ENCODE peak calls at places on chromosomes 12 and 14, in ten cellular contexts. P, F, K, X, J, T, R, A, L and S are unnamed samples. For H3K9me3, H3K36me3 and H3K4me1, the result is how much of the 10 kb centered on the place peaks cover.

GRCh38 chr12:12735301-12735700 is 18.1 kb downstream of the CDKN1B start:
- DNase-seq in P (no peak), F (no peak), K (no peak), X (no peak), J (no peak), T (no peak), R (no peak), A (peak), L (no peak), S (no peak)

GRCh38 chr12:57521475-57522018 is 1.1 kb upstream of the MBD6 start:
- DNase-seq in P (peak), F (no peak), K (peak), X (no peak), J (peak), T (no peak), R (peak), A (peak), L (peak), S (peak)

GRCh38 chr14:73059326-73059725 is 992 bp downstream of the RBM25 start:
- DNase-seq in P (no peak), F (no peak), K (no peak), X (peak), J (no peak), T (no peak), R (no peak), A (peak), L (no peak), S (no peak)

GRCh38 chr12:95282266-95282665 is 64.7 kb downstream of the VEZT start:
- DNase-seq in P (no peak), F (no peak), K (no peak), X (no peak), J (no peak), T (no peak), R (no peak), A (peak), L (no peak), S (no peak)

GRCh38 chr14:43786066-43786762 is 720.9 kb downstream of the FSCB start:
- DNase-seq in P (no peak), F (no peak), K (no peak), X (no peak), J (no peak), T (no peak), R (peak), A (no peak), L (no peak), S (no peak)

GRCh38 chr12:108193922-108194321 is 64.8 kb downstream of the WSCD2 start:
- DNase-seq in P (no peak), F (no peak), K (no peak), X (peak), J (peak), T (peak), R (peak), A (no peak), L (no peak), S (no peak)

GRCh38 chr12:112833939-112834338 is 42.4 kb downstream of the RPH3A start:
- DNase-seq in P (no peak), F (no peak), K (no peak), X (no peak), J (no peak), T (no peak), R (no peak), A (no peak), L (no peak), S (no peak)

GRCh38 chr12:80596509-80596908 is 110.9 kb upstream of the MYF6 start:
- DNase-seq in P (no peak), F (no peak), K (no peak), X (no peak), J (no peak), T (no peak), R (no peak), A (no peak), L (no peak), S (no peak)

GRCh38 chr12:55955800-55956508 is 9.9 kb downstream of the PMEL start:
- DNase-seq in P (no peak), F (no peak), K (no peak), X (no peak), J (peak), T (peak), R (no peak), A (peak), L (peak), S (no peak)

GRCh38 chr14:95352481-95352880 is 32.8 kb upstream of the CLMN start:
- DNase-seq in P (no peak), F (no peak), K (no peak), X (no peak), J (no peak), T (no peak), R (no peak), A (no peak), L (no peak), S (no peak)

GRCh38 chr12:65656904-65657351 is 167.4 kb upstream of the HMGA2 start:
- DNase-seq in P (no peak), F (no peak), K (no peak), X (peak), J (no peak), T (peak), R (no peak), A (peak), L (no peak), S (no peak)

GRCh38 chr12:77031745-77032144 is 33.6 kb downstream of the E2F7 start:
- DNase-seq in P (no peak), F (no peak), K (no peak), X (no peak), J (no peak), T (no peak), R (no peak), A (peak), L (no peak), S (no peak)

GRCh38 chr14:90999299-90999698 is 61.1 kb downstream of the RPS6KA5 start:
- DNase-seq in P (no peak), F (no peak), K (no peak), X (no peak), J (no peak), T (no peak), R (no peak), A (no peak), L (no peak), S (no peak)

GRCh38 chr12:91381309-91381804 is 198.7 kb upstream of the DCN start:
- DNase-seq in P (no peak), F (no peak), K (no peak), X (peak), J (peak), T (no peak), R (peak), A (peak), L (no peak), S (peak)

GRCh38 chr12:29146201-29146600 is 2.9 kb upstream of the FAR2 start:
- DNase-seq in P (no peak), F (no peak), K (no peak), X (no peak), J (no peak), T (no peak), R (no peak), A (no peak), L (no peak), S (no peak)

GRCh38 chr12:5806376-5807089 is 138.5 kb downstream of the ANO2 start:
- DNase-seq in P (no peak), F (no peak), K (no peak), X (no peak), J (no peak), T (no peak), R (no peak), A (peak), L (no peak), S (no peak)

GRCh38 chr14:22887260-22887989 is 4.4 kb downstream of the REM2 start:
- DNase-seq in P (no peak), F (no peak), K (no peak), X (peak), J (peak), T (peak), R (no peak), A (peak), L (no peak), S (no peak)

GRCh38 chr14:50000215-50001145 is 107.6 kb downstream of the ARF6 start:
- DNase-seq in P (peak), F (peak), K (peak), X (peak), J (peak), T (peak), R (peak), A (peak), L (peak), S (peak)

GRCh38 chr14:76352639-76353281 is 23.2 kb upstream of the ESRRB start:
- DNase-seq in P (peak), F (peak), K (peak), X (peak), J (peak), T (no peak), R (peak), A (peak), L (peak), S (no peak)

GRCh38 chr12:19710811-19711793 is 271.8 kb downstream of the AEBP2 start:
- DNase-seq in P (no peak), F (no peak), K (no peak), X (no peak), J (no peak), T (no peak), R (no peak), A (peak), L (no peak), S (no peak)

GRCh38 chr14:54252072-54252730 is 144.6 kb upstream of the CDKN3 start:
- DNase-seq in P (no peak), F (no peak), K (no peak), X (no peak), J (no peak), T (peak), R (no peak), A (peak), L (no peak), S (no peak)

GRCh38 chr12:117803013-117803412 is 165.8 kb downstream of the KSR2 start:
- DNase-seq in P (no peak), F (peak), K (no peak), X (no peak), J (peak), T (no peak), R (no peak), A (no peak), L (no peak), S (no peak)

GRCh38 chr12:97910559-97910958 is 448.0 kb downstream of the RMST start:
- DNase-seq in P (no peak), F (no peak), K (no peak), X (no peak), J (no peak), T (no peak), R (no peak), A (no peak), L (no peak), S (no peak)

GRCh38 chr14:49882826-49883694 is 9.8 kb upstream of the ARF6 start:
- DNase-seq in P (no peak), F (no peak), K (no peak), X (no peak), J (no peak), T (no peak), R (no peak), A (no peak), L (no peak), S (no peak)

GRCh38 chr12:1184402-1184801 is 193.4 kb downstream of the ERC1 start:
- DNase-seq in P (no peak), F (no peak), K (no peak), X (no peak), J (no peak), T (no peak), R (no peak), A (peak), L (no peak), S (no peak)

GRCh38 chr14:68884031-68885030 is 91.5 kb upstream of the ZFP36L1 start:
- DNase-seq in P (no peak), F (peak), K (no peak), X (no peak), J (no peak), T (peak), R (peak), A (peak), L (no peak), S (no peak)

GRCh38 chr12:70032076-70032475 is 207.0 kb downstream of the MYRFL start:
- DNase-seq in P (no peak), F (no peak), K (no peak), X (peak), J (no peak), T (no peak), R (no peak), A (no peak), L (no peak), S (no peak)

GRCh38 chr12:42299392-42300308 is 26.2 kb downstream of the ZCRB1 start:
- DNase-seq in P (no peak), F (no peak), K (no peak), X (peak), J (no peak), T (no peak), R (no peak), A (peak), L (peak), S (no peak)

GRCh38 chr12:69154585-69155363 is 84.6 kb upstream of the CPSF6 start:
- DNase-seq in P (peak), F (peak), K (peak), X (peak), J (peak), T (peak), R (peak), A (peak), L (peak), S (peak)

GRCh38 chr12:34126805-34127204 is 104.5 kb downstream of the ALG10 start:
- DNase-seq in P (no peak), F (no peak), K (no peak), X (no peak), J (no peak), T (no peak), R (no peak), A (no peak), L (no peak), S (no peak)
- H3K9me3 ChIP-seq in P (under half), F (under half), K (under half), X (under half), J (under half), T (under half), R (under half), A (under half), L (under half), S (under half)

DNA sequence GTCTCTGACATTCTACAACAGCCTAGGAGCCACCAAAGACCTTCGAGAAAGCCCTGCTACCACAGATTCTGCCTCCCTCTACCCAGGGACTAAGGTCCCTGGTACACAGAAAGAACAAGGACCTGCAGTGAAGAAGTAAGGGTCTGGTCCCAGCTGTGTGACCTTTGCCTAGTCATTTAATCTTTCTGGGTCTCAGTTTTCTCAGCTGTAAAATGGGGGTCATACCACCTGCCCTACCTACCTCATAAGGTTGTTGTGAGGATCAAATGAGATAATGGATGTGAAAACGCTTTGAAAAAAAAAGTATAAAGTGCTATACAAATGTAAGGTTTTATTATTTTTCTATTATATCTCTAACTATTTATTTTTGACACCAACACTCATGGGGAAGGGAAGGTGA is 5.2 kb upstream of the PRKAG1 start:
- DNase-seq in P (no peak), F (no peak), K (no peak), X (no peak), J (no peak), T (no peak), R (no peak), A (no peak), L (no peak), S (no peak)
- H3K36me3 ChIP-seq in P (half or more), F (under half), K (half or more), X (half or more), J (under half), T (under half), R (half or more), A (half or more), L (under half), S (half or more)

DNA sequence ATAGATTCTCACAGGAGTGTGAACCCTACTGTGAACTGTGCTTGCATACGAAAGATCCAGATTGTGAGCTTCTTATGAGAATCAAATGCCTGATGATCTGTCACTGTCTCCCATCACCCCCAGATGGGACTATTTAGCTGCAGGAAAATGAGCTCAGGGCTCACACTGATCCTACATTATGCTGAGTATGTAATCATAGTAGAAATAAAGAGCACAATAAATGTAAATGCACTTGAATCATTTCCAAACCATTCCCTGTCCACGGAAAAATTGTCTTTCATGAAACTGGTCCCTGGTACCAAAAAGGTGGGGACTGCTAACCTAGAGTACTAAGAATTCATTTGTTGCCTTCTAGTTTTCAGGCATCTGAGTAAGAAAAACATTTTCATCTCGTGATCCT is 1215.8 kb upstream of the TMEM132C start:
- DNase-seq in P (no peak), F (no peak), K (no peak), X (no peak), J (no peak), T (no peak), R (no peak), A (no peak), L (no peak), S (no peak)
- H3K4me1 ChIP-seq in P (under half), F (under half), K (under half), X (under half), J (under half), T (half or more), R (under half), A (under half), L (under half), S (under half)

GRCh38 chr14:28673056-28673455 is 93.5 kb upstream of the FOXG1 start:
- DNase-seq in P (no peak), F (no peak), K (no peak), X (no peak), J (no peak), T (no peak), R (no peak), A (peak), L (no peak), S (no peak)

GRCh38 chr14:28666961-28667360 is 99.6 kb upstream of the FOXG1 start:
- DNase-seq in P (no peak), F (no peak), K (no peak), X (no peak), J (no peak), T (no peak), R (no peak), A (no peak), L (no peak), S (no peak)

GRCh38 chr14:28677381-28677780 is 89.2 kb upstream of the FOXG1 start:
- DNase-seq in P (no peak), F (no peak), K (no peak), X (no peak), J (no peak), T (no peak), R (no peak), A (no peak), L (no peak), S (no peak)

GRCh38 chr14:28676481-28676880 is 90.1 kb upstream of the FOXG1 start:
- DNase-seq in P (no peak), F (no peak), K (no peak), X (peak), J (no peak), T (no peak), R (no peak), A (peak), L (no peak), S (no peak)

GRCh38 chr14:28671425-28671824 is 95.2 kb upstream of the FOXG1 start:
- DNase-seq in P (no peak), F (no peak), K (no peak), X (peak), J (no peak), T (no peak), R (no peak), A (peak), L (no peak), S (no peak)
- H3K9me3 ChIP-seq in P (under half), F (under half), K (under half), X (under half), J (under half), T (under half), R (under half), A (under half), L (under half), S (under half)

GRCh38 chr14:103336191-103336590 is 2.2 kb downstream of the EIF5 start:
- DNase-seq in P (no peak), F (no peak), K (no peak), X (no peak), J (no peak), T (no peak), R (no peak), A (no peak), L (no peak), S (no peak)
- H3K36me3 ChIP-seq in P (half or more), F (under half), K (half or more), X (half or more), J (under half), T (half or more), R (half or more), A (half or more), L (half or more), S (half or more)